ENCODE peak calls at places on chromosomes 12 and 14, in ten cellular contexts. U is activated T-cell treated with anti-CD3 and anti-CD28 coated beads, Interleukin-2, amount 50 U/mL, for 72 hours; G is fibroblast of mammary gland; S is NCI-H2227 treated with DMSO at 0.1 percent for 48 hours; R is GM18507; B is NCI-H2081; A is stimulated activated CD8-positive, alpha-beta memory T cell treated with anti-CD3 and anti-CD28 coated beads, Interleukin-4, amount 100 ng/mL, for 24 hours; Z is BJ; D is stimulated activated CD4-positive, alpha-beta T cell treated with anti-CD3 and anti-CD28 coated beads, Interleukin-1b, Interleukin-23, amount 100 ng/mL, for 24 hours; M is NCI-H1417. E is an unnamed sample.

GRCh38 chr12:62764251-62764650 is 170.7 kb downstream of the PPM1H start:
- DNase-seq in U (no peak), M (no peak), D (no peak), B (no peak), S (no peak), G (peak; percentile 38), Z (no peak), A (no peak), R (no peak), E (no peak)

GRCh38 chr14:71430321-71431168 is 501.7 kb upstream of the RGS6 start:
- DNase-seq in D (no peak), A (no peak), M (no peak), R (no peak), U (no peak), G (no peak), S (no peak), Z (no peak), B (no peak), E (no peak)

GRCh38 chr12:127041985-127042625 is 1224.9 kb upstream of the TMEM132C start:
- DNase-seq in A (no peak), R (peak; percentile 23), Z (no peak), U (no peak), M (no peak), S (no peak), B (no peak), G (no peak), D (no peak), E (no peak)

GRCh38 chr12:104213952-104214351 is 1.6 kb upstream of the TXNRD1 start:
- DNase-seq in G (peak; percentile 98), M (no peak), A (no peak), Z (peak; percentile 98), U (no peak), D (no peak), B (no peak), S (no peak), R (no peak), E (no peak)

GRCh38 chr14:90554341-90554740 is 157.5 kb downstream of the CALM1 start:
- DNase-seq in Z (no peak), R (no peak), D (no peak), A (no peak), M (no peak), G (no peak), S (no peak), B (peak; percentile 36), U (no peak), E (no peak)

GRCh38 chr12:95620171-95620570 is 68.9 kb upstream of the USP44 start:
- DNase-seq in D (no peak), A (no peak), Z (no peak), R (no peak), U (no peak), S (no peak), M (no peak), B (no peak), G (no peak), E (no peak)

GRCh38 chr12:63844391-63845341 is at the start of gene SRGAP1:
- DNase-seq in S (peak; percentile 36), G (peak; percentile 74), A (no peak), Z (no peak), D (no peak), U (no peak), B (peak; percentile 34), M (peak; percentile 90), R (peak; percentile 11), E (no peak)

GRCh38 chr12:80877706-80878384 is 59.9 kb downstream of the LIN7A start:
- DNase-seq in G (peak; percentile 45), M (peak; percentile 82), B (no peak), A (no peak), R (no peak), Z (no peak), D (no peak), S (peak; percentile 93), U (no peak), E (no peak)

GRCh38 chr12:106081606-106082005 is 57.1 kb downstream of the NUAK1 start:
- DNase-seq in G (no peak), R (no peak), M (no peak), D (no peak), A (no peak), B (no peak), Z (no peak), S (no peak), U (no peak), E (no peak)

GRCh38 chr12:64582111-64582510 is 28.2 kb upstream of the RASSF3 start:
- DNase-seq in Z (no peak), G (no peak), D (no peak), B (no peak), R (no peak), U (no peak), S (no peak), A (no peak), M (no peak), E (no peak)